ENCODE peak calls at places on chromosomes 11 and 22, in four cellular contexts. One of them, this sample, is unnamed.

GRCh38 chr22:46547883-46548244 is 10.4 kb upstream of the CELSR1 start:
- DNase-seq in hypothalamus: no peak
- DNase-seq in NAMALWA: no peak
- DNase-seq in left ventricle myocardium superior: peak; percentile 80
- DNase-seq in this sample: peak; percentile 93

GRCh38 chr11:9146477-9146876 is 55.1 kb upstream of the SCUBE2 start:
- DNase-seq in hypothalamus: no peak
- DNase-seq in NAMALWA: no peak
- DNase-seq in left ventricle myocardium superior: no peak
- DNase-seq in this sample: no peak

GRCh38 chr11:61700221-61700620 is 20.0 kb downstream of the DAGLA start:
- DNase-seq in hypothalamus: no peak
- DNase-seq in left ventricle myocardium superior: peak; percentile 51
- DNase-seq in NAMALWA: no peak
- DNase-seq in this sample: peak; percentile 40

GRCh38 chr11:9821008-9821752 is 157.3 kb downstream of the SWAP70 start:
- DNase-seq in hypothalamus: no peak
- DNase-seq in left ventricle myocardium superior: no peak
- DNase-seq in NAMALWA: no peak
- DNase-seq in this sample: peak; percentile 53

GRCh38 chr22:36386351-36386899 is 1.3 kb downstream of the MYH9 start:
- DNase-seq in hypothalamus: no peak
- DNase-seq in left ventricle myocardium superior: peak; percentile 55
- DNase-seq in NAMALWA: peak; percentile 59
- DNase-seq in this sample: peak; percentile 40

GRCh38 chr11:128874406-128874805 is 7.3 kb upstream of the KCNJ1 start:
- DNase-seq in hypothalamus: no peak
- DNase-seq in left ventricle myocardium superior: no peak
- DNase-seq in NAMALWA: no peak
- DNase-seq in this sample: no peak

GRCh38 chr11:74321487-74322188 is 10.2 kb upstream of the P4HA3 start:
- DNase-seq in left ventricle myocardium superior: no peak
- DNase-seq in hypothalamus: no peak
- DNase-seq in NAMALWA: peak; percentile 15
- DNase-seq in this sample: no peak

GRCh38 chr11:128848815-128849455 is 18.2 kb downstream of the KCNJ1 start:
- DNase-seq in left ventricle myocardium superior: peak; percentile 76
- DNase-seq in hypothalamus: no peak
- DNase-seq in NAMALWA: peak; percentile 84
- DNase-seq in this sample: no peak

GRCh38 chr22:29842740-29843139 is 4.7 kb upstream of the ASCC2 start:
- DNase-seq in hypothalamus: no peak
- DNase-seq in left ventricle myocardium superior: no peak
- DNase-seq in NAMALWA: no peak
- DNase-seq in this sample: peak; percentile 97

GRCh38 chr11:85974126-85974525 is 94.8 kb downstream of the PICALM start:
- DNase-seq in hypothalamus: no peak
- DNase-seq in left ventricle myocardium superior: no peak
- DNase-seq in NAMALWA: no peak
- DNase-seq in this sample: no peak

GRCh38 chr22:20648306-20648903 is 125.5 kb upstream of the SERPIND1 start:
- DNase-seq in left ventricle myocardium superior: no peak
- DNase-seq in hypothalamus: no peak
- DNase-seq in NAMALWA: no peak
- DNase-seq in this sample: no peak

GRCh38 chr11:126433989-126434949 is 78.8 kb downstream of the ST3GAL4 start:
- DNase-seq in left ventricle myocardium superior: peak; percentile 31
- DNase-seq in NAMALWA: no peak
- DNase-seq in hypothalamus: no peak
- DNase-seq in this sample: no peak

GRCh38 chr11:125720781-125721180 is 25.3 kb upstream of the PATE1 start:
- DNase-seq in NAMALWA: no peak
- DNase-seq in left ventricle myocardium superior: no peak
- DNase-seq in hypothalamus: no peak
- DNase-seq in this sample: no peak

GRCh38 chr11:130001491-130002351 is 914 bp downstream of the PRDM10 start:
- DNase-seq in left ventricle myocardium superior: no peak
- DNase-seq in NAMALWA: peak; percentile 52
- DNase-seq in hypothalamus: no peak
- DNase-seq in this sample: peak; percentile 14